ENCODE peak calls at places on chromosomes 1 and 21, in five cellular contexts. One of them, this sample, is unnamed.

GRCh38 chr21:25878334-25878733 is 143.6 kb downstream of the GABPA start:
- DNase-seq in A549: no peak
- DNase-seq in HepG2: no peak
- DNase-seq in IMR-90: peak; percentile 18
- DNase-seq in K562: no peak
- DNase-seq in this sample: no peak

GRCh38 chr1:35573198-35573775 is at the start of gene TFAP2E:
- DNase-seq in IMR-90: no peak
- DNase-seq in A549: peak; percentile 38
- DNase-seq in K562: no peak
- DNase-seq in HepG2: no peak
- DNase-seq in this sample: peak; percentile 81

GRCh38 chr1:72489801-72490200 is 207.5 kb upstream of the NEGR1 start:
- DNase-seq in IMR-90: no peak
- DNase-seq in HepG2: no peak
- DNase-seq in A549: no peak
- DNase-seq in K562: no peak
- DNase-seq in this sample: no peak

GRCh38 chr1:23838401-23838866 is 13.2 kb upstream of the HMGCL start:
- DNase-seq in HepG2: peak; percentile 45
- DNase-seq in K562: peak; percentile 69
- DNase-seq in A549: peak; percentile 47
- DNase-seq in IMR-90: peak; percentile 13
- DNase-seq in this sample: peak; percentile 78

GRCh38 chr1:60621524-60621923 is 460.8 kb upstream of the NFIA start:
- DNase-seq in HepG2: no peak
- DNase-seq in IMR-90: no peak
- DNase-seq in A549: no peak
- DNase-seq in K562: no peak
- DNase-seq in this sample: no peak

GRCh38 chr1:160128636-160129035 is 13.1 kb downstream of the ATP1A2 start:
- DNase-seq in K562: no peak
- DNase-seq in A549: no peak
- DNase-seq in IMR-90: no peak
- DNase-seq in HepG2: no peak
- DNase-seq in this sample: no peak

GRCh38 chr1:200526709-200527612 is 93.6 kb downstream of the KIF14 start:
- DNase-seq in HepG2: no peak
- DNase-seq in IMR-90: peak; percentile 41
- DNase-seq in A549: no peak
- DNase-seq in K562: no peak
- DNase-seq in this sample: no peak

GRCh38 chr1:186948542-186948941 is 119.8 kb downstream of the PLA2G4A start:
- DNase-seq in IMR-90: no peak
- DNase-seq in HepG2: no peak
- DNase-seq in A549: no peak
- DNase-seq in K562: no peak
- DNase-seq in this sample: no peak

GRCh38 chr1:25926731-25927496 is 20.7 kb upstream of the STMN1 start:
- DNase-seq in IMR-90: no peak
- DNase-seq in A549: no peak
- DNase-seq in HepG2: no peak
- DNase-seq in K562: peak; percentile 4
- DNase-seq in this sample: no peak

GRCh38 chr1:115136106-115136505 is 46.8 kb upstream of the TSPAN2 start:
- DNase-seq in IMR-90: no peak
- DNase-seq in A549: peak; percentile 11
- DNase-seq in HepG2: no peak
- DNase-seq in K562: no peak
- DNase-seq in this sample: no peak

GRCh38 chr1:43963006-43963405 is 6.8 kb upstream of the DPH2 start:
- DNase-seq in HepG2: no peak
- DNase-seq in K562: no peak
- DNase-seq in A549: no peak
- DNase-seq in IMR-90: no peak
- DNase-seq in this sample: no peak

GRCh38 chr1:173257805-173258204 is 50.7 kb upstream of the TNFSF4 start:
- DNase-seq in HepG2: no peak
- DNase-seq in A549: no peak
- DNase-seq in K562: peak; percentile 27
- DNase-seq in IMR-90: no peak
- DNase-seq in this sample: no peak

GRCh38 chr1:202207292-202207691 is 13.7 kb downstream of the LGR6 start:
- DNase-seq in A549: peak; percentile 48
- DNase-seq in HepG2: no peak
- DNase-seq in K562: no peak
- DNase-seq in IMR-90: peak; percentile 73
- DNase-seq in this sample: no peak

GRCh38 chr21:25901580-25901979 is 166.8 kb downstream of the GABPA start:
- DNase-seq in IMR-90: peak; percentile 39
- DNase-seq in A549: no peak
- DNase-seq in HepG2: no peak
- DNase-seq in K562: no peak
- DNase-seq in this sample: no peak

GRCh38 chr1:1048765-1049164 is 25.3 kb downstream of the RNF223 start:
- DNase-seq in IMR-90: no peak
- DNase-seq in K562: no peak
- DNase-seq in HepG2: no peak
- DNase-seq in A549: no peak
- DNase-seq in this sample: no peak

GRCh38 chr1:31400393-31400792 is 12.6 kb upstream of the SERINC2 start:
- DNase-seq in HepG2: no peak
- DNase-seq in A549: no peak
- DNase-seq in K562: no peak
- DNase-seq in IMR-90: peak; percentile 51
- DNase-seq in this sample: no peak

GRCh38 chr1:31398246-31398645 is 14.8 kb upstream of the SERINC2 start:
- DNase-seq in A549: no peak
- DNase-seq in K562: no peak
- DNase-seq in IMR-90: no peak
- DNase-seq in HepG2: no peak
- DNase-seq in this sample: no peak

GRCh38 chr1:31394628-31395193 is 18.3 kb upstream of the SERINC2 start:
- DNase-seq in K562: peak; percentile 86
- DNase-seq in IMR-90: peak; percentile 75
- DNase-seq in HepG2: peak; percentile 57
- DNase-seq in A549: peak; percentile 71
- DNase-seq in this sample: peak; percentile 98

GRCh38 chr1:31396633-31397351 is 16.2 kb upstream of the SERINC2 start:
- DNase-seq in HepG2: no peak
- DNase-seq in K562: peak; percentile 41
- DNase-seq in A549: no peak
- DNase-seq in IMR-90: peak; percentile 90
- DNase-seq in this sample: no peak

GRCh38 chr1:31397360-31398095 is 15.5 kb upstream of the SERINC2 start:
- DNase-seq in IMR-90: peak; percentile 38
- DNase-seq in A549: no peak
- DNase-seq in HepG2: no peak
- DNase-seq in K562: no peak
- DNase-seq in this sample: no peak
- TF ChIP-seq MAFK in IMR-90: no peak
- TF ChIP-seq MAFK in A549: no peak
- TF ChIP-seq MAFK in HepG2: no peak
- TF ChIP-seq MAFK in K562: no peak
- TF ChIP-seq MAFK in this sample: no peak

GRCh38 chr1:119713538-119714456 is 2.1 kb downstream of the PHGDH start:
- DNase-seq in HepG2: no peak
- DNase-seq in IMR-90: peak; percentile 24
- DNase-seq in K562: no peak
- DNase-seq in A549: no peak
- DNase-seq in this sample: no peak

GRCh38 chr1:119712342-119713038 is 756 bp downstream of the PHGDH start:
- DNase-seq in IMR-90: peak; percentile 95
- DNase-seq in K562: peak; percentile 66
- DNase-seq in A549: peak; percentile 72
- DNase-seq in HepG2: peak; percentile 77
- DNase-seq in this sample: peak; percentile 83

GRCh38 chr1:119713039-119713537 is 1.4 kb downstream of the PHGDH start:
- DNase-seq in HepG2: no peak
- DNase-seq in K562: no peak
- DNase-seq in IMR-90: peak; percentile 31
- DNase-seq in A549: no peak
- DNase-seq in this sample: no peak

GRCh38 chr1:119714583-119714982 is 2.8 kb downstream of the PHGDH start:
- DNase-seq in K562: no peak
- DNase-seq in A549: no peak
- DNase-seq in HepG2: no peak
- DNase-seq in IMR-90: no peak
- DNase-seq in this sample: no peak

GRCh38 chr1:119711804-119712341 is at the start of gene PHGDH:
- DNase-seq in K562: peak; percentile 62
- DNase-seq in A549: peak; percentile 76
- DNase-seq in HepG2: peak; percentile 76
- DNase-seq in IMR-90: peak; percentile 90
- DNase-seq in this sample: no peak
- TF ChIP-seq MAFK in K562: peak; percentile 9
- TF ChIP-seq MAFK in A549: no peak
- TF ChIP-seq MAFK in HepG2: no peak
- TF ChIP-seq MAFK in IMR-90: no peak
- TF ChIP-seq MAFK in this sample: no peak

GRCh38 chr1:41574842-41575241 is 90.4 kb upstream of the EDN2 start:
- DNase-seq in HepG2: no peak
- DNase-seq in K562: no peak
- DNase-seq in IMR-90: no peak
- DNase-seq in A549: no peak
- DNase-seq in this sample: no peak

GRCh38 chr1:41578712-41579335 is 94.3 kb upstream of the EDN2 start:
- DNase-seq in K562: peak; percentile 18
- DNase-seq in A549: peak; percentile 64
- DNase-seq in HepG2: peak; percentile 14
- DNase-seq in IMR-90: peak; percentile 30
- DNase-seq in this sample: no peak

GRCh38 chr1:41573803-41574713 is 89.6 kb upstream of the EDN2 start:
- DNase-seq in HepG2: peak; percentile 49
- DNase-seq in A549: peak; percentile 65
- DNase-seq in IMR-90: peak; percentile 80
- DNase-seq in K562: peak; percentile 80
- DNase-seq in this sample: peak; percentile 86

GRCh38 chr1:41576206-41576605 is 91.7 kb upstream of the EDN2 start:
- DNase-seq in HepG2: no peak
- DNase-seq in A549: no peak
- DNase-seq in IMR-90: no peak
- DNase-seq in K562: no peak
- DNase-seq in this sample: no peak

GRCh38 chr1:41576620-41577019 is 92.1 kb upstream of the EDN2 start:
- DNase-seq in IMR-90: peak; percentile 31
- DNase-seq in K562: no peak
- DNase-seq in HepG2: no peak
- DNase-seq in A549: no peak
- DNase-seq in this sample: no peak
- TF ChIP-seq MAFK in IMR-90: no peak
- TF ChIP-seq MAFK in K562: no peak
- TF ChIP-seq MAFK in HepG2: no peak
- TF ChIP-seq MAFK in A549: no peak
- TF ChIP-seq MAFK in this sample: no peak

GRCh38 chr1:158019177-158019868 is 25.9 kb downstream of the KIRREL1 start:
- DNase-seq in IMR-90: peak; percentile 94
- DNase-seq in K562: no peak
- DNase-seq in HepG2: peak; percentile 42
- DNase-seq in A549: peak; percentile 87
- DNase-seq in this sample: peak; percentile 57
- TF ChIP-seq MAFK in IMR-90: no peak
- TF ChIP-seq MAFK in K562: no peak
- TF ChIP-seq MAFK in HepG2: no peak
- TF ChIP-seq MAFK in A549: no peak
- TF ChIP-seq MAFK in this sample: no peak

This sample was measured in H1.